ENCODE peak calls at places on chromosomes 3 and 15, in ten cellular contexts. One of them, this sample, is unnamed.

GRCh38 chr15:99511865-99512632 is 53.7 kb upstream of the MEF2A start:
- DNase-seq in Right ventricle myocardium superior: no peak
- DNase-seq in upper lobe of right lung: no peak
- DNase-seq in activated naive CD4-positive, alpha-beta T cell: no peak
- DNase-seq in NCI-H2081: no peak
- DNase-seq in stimulated activated CD4-positive, alpha-beta T cell treated with anti-CD3 and anti-CD28 coated beads, Interleukin-2, amount 100 ng/mL, for 48 hours: no peak
- DNase-seq in activated T-helper 2 cell treated with anti-CD3 and anti-CD28 coated beads, Interferon-gamma antibody, Interleukin-2, Interleukin-4, amounts not matched to agents 10 μg/mL and 5 μg/mL and 100 μg/mL, durations not matched to agents 14 hours and 24 hours and 36 hours: no peak
- DNase-seq in T-cell: no peak
- DNase-seq in HCEC 1CT: no peak
- DNase-seq in psoas muscle: peak; percentile 71
- DNase-seq in this sample: peak; percentile 77

GRCh38 chr15:80492409-80492808 is 88.2 kb downstream of the ARNT2 start:
- DNase-seq in Right ventricle myocardium superior: no peak
- DNase-seq in upper lobe of right lung: no peak
- DNase-seq in activated naive CD4-positive, alpha-beta T cell: no peak
- DNase-seq in NCI-H2081: no peak
- DNase-seq in stimulated activated CD4-positive, alpha-beta T cell treated with anti-CD3 and anti-CD28 coated beads, Interleukin-2, amount 100 ng/mL, for 48 hours: no peak
- DNase-seq in activated T-helper 2 cell treated with anti-CD3 and anti-CD28 coated beads, Interferon-gamma antibody, Interleukin-2, Interleukin-4, amounts not matched to agents 10 μg/mL and 5 μg/mL and 100 μg/mL, durations not matched to agents 14 hours and 24 hours and 36 hours: no peak
- DNase-seq in T-cell: no peak
- DNase-seq in HCEC 1CT: no peak
- DNase-seq in psoas muscle: no peak
- DNase-seq in this sample: no peak

GRCh38 chr3:71513495-71513894 is 70.0 kb downstream of the FOXP1 start:
- DNase-seq in Right ventricle myocardium superior: no peak
- DNase-seq in upper lobe of right lung: no peak
- DNase-seq in activated naive CD4-positive, alpha-beta T cell: no peak
- DNase-seq in NCI-H2081: no peak
- DNase-seq in stimulated activated CD4-positive, alpha-beta T cell treated with anti-CD3 and anti-CD28 coated beads, Interleukin-2, amount 100 ng/mL, for 48 hours: no peak
- DNase-seq in activated T-helper 2 cell treated with anti-CD3 and anti-CD28 coated beads, Interferon-gamma antibody, Interleukin-2, Interleukin-4, amounts not matched to agents 10 μg/mL and 5 μg/mL and 100 μg/mL, durations not matched to agents 14 hours and 24 hours and 36 hours: no peak
- DNase-seq in T-cell: no peak
- DNase-seq in HCEC 1CT: no peak
- DNase-seq in psoas muscle: no peak
- DNase-seq in this sample: no peak

GRCh38 chr3:98553751-98554150 is 22.0 kb downstream of the GPR15 start:
- DNase-seq in Right ventricle myocardium superior: no peak
- DNase-seq in upper lobe of right lung: no peak
- DNase-seq in activated naive CD4-positive, alpha-beta T cell: no peak
- DNase-seq in NCI-H2081: no peak
- DNase-seq in stimulated activated CD4-positive, alpha-beta T cell treated with anti-CD3 and anti-CD28 coated beads, Interleukin-2, amount 100 ng/mL, for 48 hours: no peak
- DNase-seq in activated T-helper 2 cell treated with anti-CD3 and anti-CD28 coated beads, Interferon-gamma antibody, Interleukin-2, Interleukin-4, amounts not matched to agents 10 μg/mL and 5 μg/mL and 100 μg/mL, durations not matched to agents 14 hours and 24 hours and 36 hours: no peak
- DNase-seq in T-cell: no peak
- DNase-seq in HCEC 1CT: no peak
- DNase-seq in psoas muscle: no peak
- DNase-seq in this sample: no peak

GRCh38 chr3:186536883-186537553 is 7.2 kb downstream of the CRYGS start:
- DNase-seq in Right ventricle myocardium superior: no peak
- DNase-seq in upper lobe of right lung: no peak
- DNase-seq in activated naive CD4-positive, alpha-beta T cell: no peak
- DNase-seq in NCI-H2081: no peak
- DNase-seq in stimulated activated CD4-positive, alpha-beta T cell treated with anti-CD3 and anti-CD28 coated beads, Interleukin-2, amount 100 ng/mL, for 48 hours: no peak
- DNase-seq in activated T-helper 2 cell treated with anti-CD3 and anti-CD28 coated beads, Interferon-gamma antibody, Interleukin-2, Interleukin-4, amounts not matched to agents 10 μg/mL and 5 μg/mL and 100 μg/mL, durations not matched to agents 14 hours and 24 hours and 36 hours: no peak
- DNase-seq in T-cell: no peak
- DNase-seq in HCEC 1CT: no peak
- DNase-seq in psoas muscle: no peak
- DNase-seq in this sample: no peak

GRCh38 chr3:34146596-34146995 is 348.2 kb downstream of the PDCD6IP start:
- DNase-seq in Right ventricle myocardium superior: no peak
- DNase-seq in upper lobe of right lung: no peak
- DNase-seq in activated naive CD4-positive, alpha-beta T cell: no peak
- DNase-seq in NCI-H2081: no peak
- DNase-seq in stimulated activated CD4-positive, alpha-beta T cell treated with anti-CD3 and anti-CD28 coated beads, Interleukin-2, amount 100 ng/mL, for 48 hours: no peak
- DNase-seq in activated T-helper 2 cell treated with anti-CD3 and anti-CD28 coated beads, Interferon-gamma antibody, Interleukin-2, Interleukin-4, amounts not matched to agents 10 μg/mL and 5 μg/mL and 100 μg/mL, durations not matched to agents 14 hours and 24 hours and 36 hours: no peak
- DNase-seq in T-cell: no peak
- DNase-seq in HCEC 1CT: no peak
- DNase-seq in psoas muscle: no peak
- DNase-seq in this sample: no peak

GRCh38 chr15:66863382-66864085 is 161.5 kb downstream of the SMAD6 start:
- DNase-seq in Right ventricle myocardium superior: no peak
- DNase-seq in upper lobe of right lung: no peak
- DNase-seq in activated naive CD4-positive, alpha-beta T cell: no peak
- DNase-seq in NCI-H2081: no peak
- DNase-seq in stimulated activated CD4-positive, alpha-beta T cell treated with anti-CD3 and anti-CD28 coated beads, Interleukin-2, amount 100 ng/mL, for 48 hours: no peak
- DNase-seq in activated T-helper 2 cell treated with anti-CD3 and anti-CD28 coated beads, Interferon-gamma antibody, Interleukin-2, Interleukin-4, amounts not matched to agents 10 μg/mL and 5 μg/mL and 100 μg/mL, durations not matched to agents 14 hours and 24 hours and 36 hours: no peak
- DNase-seq in T-cell: no peak
- DNase-seq in HCEC 1CT: no peak
- DNase-seq in psoas muscle: no peak
- DNase-seq in this sample: no peak

GRCh38 chr3:72625616-72626337 is 222.5 kb downstream of the SHQ1 start:
- DNase-seq in Right ventricle myocardium superior: no peak
- DNase-seq in upper lobe of right lung: no peak
- DNase-seq in activated naive CD4-positive, alpha-beta T cell: no peak
- DNase-seq in NCI-H2081: no peak
- DNase-seq in stimulated activated CD4-positive, alpha-beta T cell treated with anti-CD3 and anti-CD28 coated beads, Interleukin-2, amount 100 ng/mL, for 48 hours: no peak
- DNase-seq in activated T-helper 2 cell treated with anti-CD3 and anti-CD28 coated beads, Interferon-gamma antibody, Interleukin-2, Interleukin-4, amounts not matched to agents 10 μg/mL and 5 μg/mL and 100 μg/mL, durations not matched to agents 14 hours and 24 hours and 36 hours: no peak
- DNase-seq in T-cell: no peak
- DNase-seq in HCEC 1CT: peak; percentile 98
- DNase-seq in psoas muscle: no peak
- DNase-seq in this sample: no peak

GRCh38 chr3:98587654-98588532 is 5.5 kb downstream of the CPOX start:
- DNase-seq in Right ventricle myocardium superior: no peak
- DNase-seq in upper lobe of right lung: no peak
- DNase-seq in activated naive CD4-positive, alpha-beta T cell: no peak
- DNase-seq in NCI-H2081: no peak
- DNase-seq in stimulated activated CD4-positive, alpha-beta T cell treated with anti-CD3 and anti-CD28 coated beads, Interleukin-2, amount 100 ng/mL, for 48 hours: no peak
- DNase-seq in activated T-helper 2 cell treated with anti-CD3 and anti-CD28 coated beads, Interferon-gamma antibody, Interleukin-2, Interleukin-4, amounts not matched to agents 10 μg/mL and 5 μg/mL and 100 μg/mL, durations not matched to agents 14 hours and 24 hours and 36 hours: no peak
- DNase-seq in T-cell: no peak
- DNase-seq in HCEC 1CT: no peak
- DNase-seq in psoas muscle: no peak
- DNase-seq in this sample: no peak

GRCh38 chr3:98612587-98612986 is 19.2 kb upstream of the CPOX start:
- DNase-seq in Right ventricle myocardium superior: no peak
- DNase-seq in upper lobe of right lung: no peak
- DNase-seq in activated naive CD4-positive, alpha-beta T cell: no peak
- DNase-seq in NCI-H2081: no peak
- DNase-seq in stimulated activated CD4-positive, alpha-beta T cell treated with anti-CD3 and anti-CD28 coated beads, Interleukin-2, amount 100 ng/mL, for 48 hours: no peak
- DNase-seq in activated T-helper 2 cell treated with anti-CD3 and anti-CD28 coated beads, Interferon-gamma antibody, Interleukin-2, Interleukin-4, amounts not matched to agents 10 μg/mL and 5 μg/mL and 100 μg/mL, durations not matched to agents 14 hours and 24 hours and 36 hours: no peak
- DNase-seq in T-cell: no peak
- DNase-seq in HCEC 1CT: no peak
- DNase-seq in psoas muscle: no peak
- DNase-seq in this sample: peak; percentile 17

GRCh38 chr3:12963869-12964712 is 109.1 kb downstream of the IQSEC1 start:
- DNase-seq in Right ventricle myocardium superior: no peak
- DNase-seq in upper lobe of right lung: no peak
- DNase-seq in activated naive CD4-positive, alpha-beta T cell: no peak
- DNase-seq in NCI-H2081: peak; percentile 25
- DNase-seq in stimulated activated CD4-positive, alpha-beta T cell treated with anti-CD3 and anti-CD28 coated beads, Interleukin-2, amount 100 ng/mL, for 48 hours: no peak
- DNase-seq in activated T-helper 2 cell treated with anti-CD3 and anti-CD28 coated beads, Interferon-gamma antibody, Interleukin-2, Interleukin-4, amounts not matched to agents 10 μg/mL and 5 μg/mL and 100 μg/mL, durations not matched to agents 14 hours and 24 hours and 36 hours: no peak
- DNase-seq in T-cell: no peak
- DNase-seq in HCEC 1CT: peak; percentile 23
- DNase-seq in psoas muscle: peak; percentile 46
- DNase-seq in this sample: no peak

GRCh38 chr3:79012530-79012913 is 755.3 kb downstream of the ROBO1 start:
- DNase-seq in Right ventricle myocardium superior: no peak
- DNase-seq in upper lobe of right lung: no peak
- DNase-seq in activated naive CD4-positive, alpha-beta T cell: no peak
- DNase-seq in NCI-H2081: no peak
- DNase-seq in stimulated activated CD4-positive, alpha-beta T cell treated with anti-CD3 and anti-CD28 coated beads, Interleukin-2, amount 100 ng/mL, for 48 hours: no peak
- DNase-seq in activated T-helper 2 cell treated with anti-CD3 and anti-CD28 coated beads, Interferon-gamma antibody, Interleukin-2, Interleukin-4, amounts not matched to agents 10 μg/mL and 5 μg/mL and 100 μg/mL, durations not matched to agents 14 hours and 24 hours and 36 hours: no peak
- DNase-seq in T-cell: no peak
- DNase-seq in HCEC 1CT: no peak
- DNase-seq in psoas muscle: no peak
- DNase-seq in this sample: no peak

GRCh38 chr3:58234516-58234931 is 3.1 kb upstream of the ABHD6 start:
- DNase-seq in Right ventricle myocardium superior: no peak
- DNase-seq in upper lobe of right lung: no peak
- DNase-seq in activated naive CD4-positive, alpha-beta T cell: no peak
- DNase-seq in NCI-H2081: no peak
- DNase-seq in stimulated activated CD4-positive, alpha-beta T cell treated with anti-CD3 and anti-CD28 coated beads, Interleukin-2, amount 100 ng/mL, for 48 hours: no peak
- DNase-seq in activated T-helper 2 cell treated with anti-CD3 and anti-CD28 coated beads, Interferon-gamma antibody, Interleukin-2, Interleukin-4, amounts not matched to agents 10 μg/mL and 5 μg/mL and 100 μg/mL, durations not matched to agents 14 hours and 24 hours and 36 hours: no peak
- DNase-seq in T-cell: no peak
- DNase-seq in HCEC 1CT: peak; percentile 65
- DNase-seq in psoas muscle: no peak
- DNase-seq in this sample: peak; percentile 80

GRCh38 chr15:43099105-43099845 is 6.6 kb downstream of the UBR1 start:
- DNase-seq in Right ventricle myocardium superior: no peak
- DNase-seq in upper lobe of right lung: no peak
- DNase-seq in activated naive CD4-positive, alpha-beta T cell: no peak
- DNase-seq in NCI-H2081: no peak
- DNase-seq in stimulated activated CD4-positive, alpha-beta T cell treated with anti-CD3 and anti-CD28 coated beads, Interleukin-2, amount 100 ng/mL, for 48 hours: no peak
- DNase-seq in activated T-helper 2 cell treated with anti-CD3 and anti-CD28 coated beads, Interferon-gamma antibody, Interleukin-2, Interleukin-4, amounts not matched to agents 10 μg/mL and 5 μg/mL and 100 μg/mL, durations not matched to agents 14 hours and 24 hours and 36 hours: no peak
- DNase-seq in T-cell: no peak
- DNase-seq in HCEC 1CT: no peak
- DNase-seq in psoas muscle: no peak
- DNase-seq in this sample: no peak

GRCh38 chr3:147113293-147114045 is 292.9 kb downstream of the ZIC4 start:
- DNase-seq in Right ventricle myocardium superior: no peak
- DNase-seq in upper lobe of right lung: no peak
- DNase-seq in activated naive CD4-positive, alpha-beta T cell: no peak
- DNase-seq in NCI-H2081: no peak
- DNase-seq in stimulated activated CD4-positive, alpha-beta T cell treated with anti-CD3 and anti-CD28 coated beads, Interleukin-2, amount 100 ng/mL, for 48 hours: no peak
- DNase-seq in activated T-helper 2 cell treated with anti-CD3 and anti-CD28 coated beads, Interferon-gamma antibody, Interleukin-2, Interleukin-4, amounts not matched to agents 10 μg/mL and 5 μg/mL and 100 μg/mL, durations not matched to agents 14 hours and 24 hours and 36 hours: no peak
- DNase-seq in T-cell: no peak
- DNase-seq in HCEC 1CT: peak; percentile 95
- DNase-seq in psoas muscle: no peak
- DNase-seq in this sample: no peak

This sample was measured in NCI-H2171 treated with DMSO at 0.1 percent for 48 hours.